ENCODE peak calls at places on chromosomes 2 and 18, in five cellular contexts. L is tibial artery, R is heart left ventricle, B is IMR-90, W is foreskin fibroblast. E is an unnamed sample.

GRCh38 chr2:217035967-217036366 is 176.1 kb upstream of the TNP1 start:
- DNase-seq in L (peak; percentile 28), R (peak; percentile 74), B (no peak), W (no peak), E (no peak)

GRCh38 chr18:13222371-13223281 is 4.1 kb downstream of the LDLRAD4 start:
- DNase-seq in L (peak; percentile 65), R (peak; percentile 89), B (peak; percentile 37), W (peak; percentile 23), E (no peak)

GRCh38 chr2:152055366-152056108 is 43.3 kb downstream of the CACNB4 start:
- DNase-seq in L (no peak), R (no peak), B (no peak), W (no peak), E (peak; percentile 57)

GRCh38 chr2:154623819-154624218 is 74.7 kb upstream of the KCNJ3 start:
- DNase-seq in L (peak; percentile 32), R (no peak), B (peak; percentile 0), W (peak; percentile 0), E (peak; percentile 69)

GRCh38 chr2:181285116-181285515 is 172.1 kb upstream of the ITGA4 start:
- DNase-seq in L (no peak), R (no peak), B (no peak), W (no peak), E (no peak)

GRCh38 chr2:112150447-112150846 is 12.3 kb downstream of the FBLN7 start:
- DNase-seq in L (no peak), R (no peak), B (peak; percentile 95), W (peak; percentile 98), E (no peak)

GRCh38 chr2:132632000-132632649 is 37.9 kb downstream of the LYPD1 start:
- DNase-seq in L (no peak), R (no peak), B (peak; percentile 6), W (no peak), E (no peak)

GRCh38 chr18:67549946-67550345 is 33.4 kb upstream of the DSEL start:
- DNase-seq in L (no peak), R (no peak), B (peak; percentile 19), W (no peak), E (no peak)

GRCh38 chr2:2173633-2174032 is 157.4 kb downstream of the MYT1L start:
- DNase-seq in L (no peak), R (no peak), B (no peak), W (no peak), E (no peak)

GRCh38 chr2:169362346-169363026 is at the start of gene LRP2:
- DNase-seq in L (no peak), R (peak; percentile 55), B (no peak), W (no peak), E (peak; percentile 3)

GRCh38 chr2:180707867-180708205 is 272.6 kb upstream of the UBE2E3 start:
- DNase-seq in L (peak; percentile 25), R (no peak), B (peak; percentile 92), W (peak; percentile 95), E (no peak)

GRCh38 chr2:27243391-27244130 is 19.3 kb downstream of the SLC30A3 start:
- DNase-seq in L (no peak), R (no peak), B (no peak), W (no peak), E (no peak)

GRCh38 chr18:58026395-58026794 is 17.6 kb upstream of the NEDD4L start:
- DNase-seq in L (no peak), R (no peak), B (peak; percentile 42), W (no peak), E (no peak)

GRCh38 chr2:217705461-217705860 is 297.3 kb downstream of the TNS1 start:
- DNase-seq in L (no peak), R (no peak), B (peak; percentile 25), W (no peak), E (no peak)

GRCh38 chr18:11279461-11279860 is 130.1 kb upstream of the PIEZO2 start:
- DNase-seq in L (no peak), R (no peak), B (no peak), W (no peak), E (no peak)

GRCh38 chr18:74083071-74083954 is 64.3 kb downstream of the FBXO15 start:
- DNase-seq in L (no peak), R (no peak), B (no peak), W (peak; percentile 6), E (no peak)

GRCh38 chr2:3125761-3126130 is 251.9 kb downstream of the EIPR1 start:
- DNase-seq in L (no peak), R (peak; percentile 16), B (no peak), W (no peak), E (no peak)

GRCh38 chr18:49006641-49007136 is 55.9 kb upstream of the SMAD7 start:
- DNase-seq in L (no peak), R (peak; percentile 16), B (no peak), W (no peak), E (no peak)

DNA sequence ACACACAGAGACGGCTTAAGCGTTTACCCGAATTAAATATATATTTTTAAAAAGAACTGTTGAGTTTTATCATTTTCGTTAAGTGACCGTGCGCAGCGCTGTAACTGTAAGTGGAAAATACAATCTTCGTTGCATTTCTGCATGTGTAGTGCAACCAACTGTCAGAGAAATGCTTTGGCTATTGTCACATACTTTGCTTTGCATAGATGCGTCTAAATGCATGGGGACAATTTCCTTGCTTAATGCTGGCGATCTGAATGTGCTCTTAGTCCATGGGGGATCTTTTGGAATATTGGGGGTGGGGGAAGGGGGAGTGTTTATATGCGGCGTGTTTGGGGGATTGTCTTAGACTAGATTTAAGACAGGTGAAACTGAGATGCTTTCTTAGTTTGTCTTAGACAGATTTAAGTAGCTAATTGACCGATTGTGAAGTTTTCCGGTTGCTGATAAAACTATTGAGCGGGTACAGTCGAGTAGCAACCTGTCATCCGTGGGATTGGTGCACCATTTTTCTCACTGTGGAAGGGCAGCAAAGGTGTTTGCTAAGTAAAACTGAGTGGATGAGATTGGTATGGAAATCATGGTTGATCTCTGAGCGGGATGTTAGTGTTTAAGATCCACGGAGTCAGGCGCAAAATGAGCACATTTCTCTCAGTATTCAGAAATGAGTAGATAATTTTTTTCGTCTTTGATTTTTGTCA is 467 bp downstream of the VSNL1 start:
- DNase-seq in L (no peak), R (no peak), B (no peak), W (no peak), E (no peak)
- H3K4me3 ChIP-seq in L (peak overlapping the region; percentile 62), R (peak overlapping the region; percentile 50), B (peak overlapping the region; percentile 30), W (peak overlapping the region; percentile 44), E (peak overlapping the region; percentile 35)

GRCh38 chr2:105777071-105777482 is 32.4 kb downstream of the NCK2 start:
- DNase-seq in L (no peak), R (no peak), B (no peak), W (no peak), E (no peak)

GRCh38 chr2:105779394-105779793 is 34.7 kb downstream of the NCK2 start:
- DNase-seq in L (no peak), R (no peak), B (no peak), W (no peak), E (no peak)

GRCh38 chr2:105776560-105776928 is 31.8 kb downstream of the NCK2 start:
- DNase-seq in L (no peak), R (no peak), B (no peak), W (no peak), E (no peak)

GRCh38 chr2:105778344-105778607 is 33.6 kb downstream of the NCK2 start:
- DNase-seq in L (no peak), R (no peak), B (no peak), W (no peak), E (no peak)

DNA sequence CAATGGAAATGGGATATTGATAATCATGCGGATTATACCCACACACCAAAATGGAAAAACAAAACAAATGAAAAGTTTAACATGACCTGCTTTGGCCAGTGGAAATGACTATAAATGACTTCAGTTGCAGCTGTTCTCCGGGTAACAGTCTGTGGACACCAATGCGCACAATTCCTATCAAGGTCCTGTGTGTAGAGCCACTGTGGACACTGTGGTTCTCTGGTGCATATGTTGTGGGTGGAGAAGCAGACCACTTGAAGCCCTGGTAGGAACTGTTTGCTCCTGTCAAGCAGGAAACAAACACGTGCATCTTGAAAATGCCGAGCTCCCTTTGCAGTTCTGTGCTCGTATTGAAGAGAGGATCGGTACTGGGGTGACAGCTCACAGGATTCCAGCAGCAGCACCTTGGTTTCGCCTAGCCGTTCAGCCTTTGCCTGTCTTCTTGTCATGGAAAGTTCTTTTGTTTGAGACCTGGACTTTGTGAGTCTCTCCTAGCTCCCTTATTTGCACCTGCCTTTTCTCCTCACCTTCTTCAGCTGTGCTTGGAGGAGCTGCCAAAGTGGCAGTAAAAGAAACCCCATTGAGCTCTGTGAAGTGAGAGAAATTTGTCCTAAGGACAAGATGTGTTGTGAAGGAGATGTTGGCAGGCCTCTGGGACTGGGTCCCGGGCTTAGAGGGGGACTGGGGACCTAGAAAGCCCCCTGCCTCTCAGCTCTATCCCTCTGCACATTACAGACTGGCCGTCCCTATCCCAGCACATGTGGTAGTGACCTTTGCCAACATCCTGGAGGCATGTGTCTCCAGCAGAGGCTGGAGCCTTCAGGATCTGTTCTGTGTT is 33.0 kb downstream of the NCK2 start:
- DNase-seq in L (no peak), R (no peak), B (no peak), W (no peak), E (no peak)
- H3K4me3 ChIP-seq in L (no peak overlapping the region), R (no peak overlapping the region), B (no peak overlapping the region), W (no peak overlapping the region), E (no peak overlapping the region)

DNA sequence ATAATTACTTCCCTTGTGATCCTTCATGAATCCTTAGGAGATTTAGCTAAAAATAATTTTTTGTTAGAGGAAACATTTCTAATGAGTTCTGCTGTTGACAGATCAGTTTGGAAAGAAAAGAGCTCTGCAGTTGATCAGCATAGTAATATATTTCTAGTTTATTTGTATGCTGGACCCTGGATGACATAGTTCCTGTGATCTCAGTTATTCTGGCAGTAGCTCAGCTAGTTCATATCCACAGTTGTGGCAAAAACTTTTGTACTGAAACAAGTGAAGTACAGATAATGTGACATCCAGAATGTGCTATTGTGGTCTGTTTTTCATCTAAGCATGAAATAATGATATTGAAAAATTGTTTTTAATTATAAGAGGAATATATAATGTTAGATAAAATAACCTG is 33.7 kb downstream of the ABI2 start:
- DNase-seq in L (no peak), R (no peak), B (peak; percentile 51), W (no peak), E (no peak)
- H3K4me3 ChIP-seq in L (no peak overlapping the region), R (no peak overlapping the region), B (no peak overlapping the region), W (no peak overlapping the region), E (no peak overlapping the region)

GRCh38 chr2:219701847-219702634 is 74.6 kb downstream of the SLC4A3 start:
- DNase-seq in L (no peak), R (peak; percentile 68), B (peak; percentile 56), W (no peak), E (no peak)
- H3K4me3 ChIP-seq in L (no peak overlapping the region), R (no peak overlapping the region), B (no peak overlapping the region), W (no peak overlapping the region), E (no peak overlapping the region)

DNA sequence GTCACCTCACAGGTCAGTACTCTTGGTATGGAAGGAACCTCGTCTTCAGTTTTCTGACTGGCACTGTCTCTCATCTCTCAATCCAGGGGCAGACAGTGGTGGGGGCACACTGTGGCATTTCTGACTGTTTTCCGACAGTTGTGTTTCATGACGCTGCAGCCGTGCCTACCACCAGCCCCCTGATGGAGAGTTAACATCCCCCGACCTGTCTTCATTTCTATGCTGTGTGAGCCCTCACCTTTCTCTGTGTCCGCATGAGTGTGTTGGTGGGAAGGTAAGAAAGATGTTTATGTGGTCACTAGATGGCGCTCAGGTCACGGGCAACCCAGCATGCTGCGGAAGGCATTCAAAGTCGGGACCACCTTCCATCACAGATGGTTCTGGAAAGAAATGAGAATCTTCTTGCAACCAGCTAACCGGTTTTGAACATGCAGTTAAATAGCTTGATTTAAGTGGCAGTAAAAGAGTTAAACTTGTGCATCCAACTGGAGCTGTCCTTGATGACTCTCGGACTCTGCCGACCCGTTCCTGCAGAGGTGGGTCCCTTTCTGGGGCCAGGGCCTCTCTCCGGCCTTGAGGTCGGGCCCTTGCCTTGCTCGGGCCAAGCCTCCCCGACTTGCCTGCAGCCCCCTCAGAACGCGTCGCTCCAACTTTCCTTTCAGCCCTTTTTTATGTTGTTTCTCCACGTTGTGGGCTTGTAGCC is 92.4 kb downstream of the DYSF start:
- DNase-seq in L (no peak), R (no peak), B (peak; percentile 55), W (peak; percentile 32), E (peak; percentile 66)
- H3K4me3 ChIP-seq in L (no peak overlapping the region), R (no peak overlapping the region), B (no peak overlapping the region), W (no peak overlapping the region), E (no peak overlapping the region)

E was measured in GM12865.